ENCODE peak calls at places on chromosomes 16 and 17, in six cellular contexts. One of them, this sample, is unnamed.

GRCh38 chr17:72380737-72381136 is 259.9 kb downstream of the SOX9 start:
- DNase-seq in neural progenitor cell: no peak
- DNase-seq in SK-N-SH: peak; percentile 56
- DNase-seq in GM23338: no peak
- DNase-seq in GM23248: no peak
- DNase-seq in hepatocyte: no peak
- DNase-seq in this sample: no peak

GRCh38 chr16:8663192-8664089 is 11.0 kb upstream of the ABAT start:
- DNase-seq in neural progenitor cell: no peak
- DNase-seq in SK-N-SH: no peak
- DNase-seq in GM23338: no peak
- DNase-seq in GM23248: no peak
- DNase-seq in hepatocyte: no peak
- DNase-seq in this sample: no peak

GRCh38 chr17:2253362-2253761 is 50.2 kb downstream of the SMG6 start:
- DNase-seq in neural progenitor cell: no peak
- DNase-seq in SK-N-SH: no peak
- DNase-seq in GM23338: no peak
- DNase-seq in GM23248: no peak
- DNase-seq in hepatocyte: no peak
- DNase-seq in this sample: no peak

GRCh38 chr17:48335858-48336500 is 94.0 kb downstream of the SKAP1 start:
- DNase-seq in neural progenitor cell: peak; percentile 51
- DNase-seq in SK-N-SH: peak; percentile 34
- DNase-seq in GM23338: peak; percentile 64
- DNase-seq in GM23248: peak; percentile 54
- DNase-seq in hepatocyte: peak; percentile 54
- DNase-seq in this sample: peak; percentile 71

GRCh38 chr17:46790216-46790615 is 28.3 kb downstream of the WNT3 start:
- DNase-seq in neural progenitor cell: no peak
- DNase-seq in SK-N-SH: no peak
- DNase-seq in GM23338: peak; percentile 49
- DNase-seq in GM23248: no peak
- DNase-seq in hepatocyte: no peak
- DNase-seq in this sample: no peak

GRCh38 chr17:65388911-65389310 is 172.5 kb downstream of the AXIN2 start:
- DNase-seq in neural progenitor cell: no peak
- DNase-seq in SK-N-SH: no peak
- DNase-seq in GM23338: no peak
- DNase-seq in GM23248: peak; percentile 42
- DNase-seq in hepatocyte: no peak
- DNase-seq in this sample: no peak

GRCh38 chr16:22685162-22685830 is 128.7 kb upstream of the HS3ST2 start:
- DNase-seq in neural progenitor cell: no peak
- DNase-seq in SK-N-SH: no peak
- DNase-seq in GM23338: no peak
- DNase-seq in GM23248: peak; percentile 29
- DNase-seq in hepatocyte: peak; percentile 46
- DNase-seq in this sample: no peak

GRCh38 chr16:30186782-30187555 is 3.6 kb downstream of the CORO1A start:
- DNase-seq in neural progenitor cell: peak; percentile 74
- DNase-seq in SK-N-SH: peak; percentile 45
- DNase-seq in GM23338: peak; percentile 85
- DNase-seq in GM23248: peak; percentile 58
- DNase-seq in hepatocyte: peak; percentile 69
- DNase-seq in this sample: peak; percentile 82

GRCh38 chr17:61467416-61468262 is 15.4 kb downstream of the TBX4 start:
- DNase-seq in neural progenitor cell: peak; percentile 81
- DNase-seq in SK-N-SH: peak; percentile 76
- DNase-seq in GM23338: peak; percentile 79
- DNase-seq in GM23248: peak; percentile 43
- DNase-seq in hepatocyte: no peak
- DNase-seq in this sample: peak; percentile 52

GRCh38 chr16:85253127-85253941 is 141.1 kb upstream of the CIBAR2 start:
- DNase-seq in neural progenitor cell: peak; percentile 82
- DNase-seq in SK-N-SH: peak; percentile 93
- DNase-seq in GM23338: peak; percentile 80
- DNase-seq in GM23248: peak; percentile 49
- DNase-seq in hepatocyte: peak; percentile 70
- DNase-seq in this sample: peak; percentile 81

GRCh38 chr17:62727916-62728672 is 80.0 kb downstream of the MARCHF10 start:
- DNase-seq in neural progenitor cell: no peak
- DNase-seq in SK-N-SH: no peak
- DNase-seq in GM23338: peak; percentile 44
- DNase-seq in GM23248: no peak
- DNase-seq in hepatocyte: no peak
- DNase-seq in this sample: no peak

DNA sequence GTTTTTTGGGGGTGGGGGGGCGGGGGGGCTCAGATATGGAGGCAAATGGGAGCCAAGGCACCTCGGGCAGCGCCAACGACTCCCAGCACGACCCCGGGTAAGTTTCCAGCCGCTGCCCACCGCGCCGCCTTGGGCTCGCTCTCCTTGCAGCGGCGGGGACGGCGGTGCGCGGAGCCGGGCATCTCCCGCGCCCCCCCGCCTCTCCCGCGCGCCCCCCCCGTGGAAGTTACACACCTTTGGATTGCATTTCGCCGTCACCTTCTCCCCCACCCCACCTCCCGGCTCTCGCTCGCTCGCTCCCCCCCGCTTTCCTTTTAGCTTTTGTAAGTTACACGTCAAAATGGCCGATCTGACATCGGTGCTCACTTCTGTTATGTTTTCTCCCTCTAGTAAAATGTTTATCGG is 387 bp downstream of the MSI2 start:
- DNase-seq in neural progenitor cell: peak; percentile 52
- DNase-seq in SK-N-SH: no peak
- DNase-seq in GM23338: peak; percentile 51
- DNase-seq in GM23248: peak; percentile 59
- DNase-seq in hepatocyte: peak; percentile 62
- DNase-seq in this sample: peak; percentile 60
- TF ChIP-seq EZH2phosphoT487 in neural progenitor cell: no peak
- TF ChIP-seq EZH2phosphoT487 in SK-N-SH: no peak
- TF ChIP-seq EZH2phosphoT487 in GM23338: no peak
- TF ChIP-seq EZH2phosphoT487 in GM23248: no peak
- TF ChIP-seq EZH2phosphoT487 in hepatocyte: no peak
- TF ChIP-seq EZH2phosphoT487 in this sample: no peak

DNA sequence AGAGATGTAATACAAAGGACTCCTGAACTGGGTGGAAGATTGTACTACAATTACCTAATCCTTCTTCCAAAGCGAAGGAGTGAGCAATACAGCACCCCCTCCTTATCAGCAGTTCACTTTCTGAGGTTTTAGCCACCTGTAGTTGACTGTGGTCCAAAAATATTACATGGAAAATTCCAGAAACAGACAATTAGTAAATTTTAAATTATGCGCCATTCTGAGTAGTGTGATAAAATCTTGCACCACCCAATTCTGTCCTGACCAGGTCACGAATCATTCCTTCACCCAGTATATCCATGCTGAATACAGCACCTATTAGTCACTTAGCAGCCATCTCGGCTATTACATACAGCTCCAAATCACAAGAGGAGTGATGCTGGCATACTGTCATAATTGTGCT is 23.2 kb downstream of the VPS53 start:
- DNase-seq in neural progenitor cell: no peak
- DNase-seq in SK-N-SH: no peak
- DNase-seq in GM23338: no peak
- DNase-seq in GM23248: peak; percentile 93
- DNase-seq in hepatocyte: no peak
- DNase-seq in this sample: no peak
- TF ChIP-seq EZH2phosphoT487 in neural progenitor cell: no peak
- TF ChIP-seq EZH2phosphoT487 in SK-N-SH: no peak
- TF ChIP-seq EZH2phosphoT487 in GM23338: no peak
- TF ChIP-seq EZH2phosphoT487 in GM23248: no peak
- TF ChIP-seq EZH2phosphoT487 in hepatocyte: no peak
- TF ChIP-seq EZH2phosphoT487 in this sample: no peak

GRCh38 chr17:74954665-74955421 is 17.7 kb downstream of the HID1 start:
- DNase-seq in neural progenitor cell: no peak
- DNase-seq in SK-N-SH: peak; percentile 87
- DNase-seq in GM23338: no peak
- DNase-seq in GM23248: no peak
- DNase-seq in hepatocyte: no peak
- DNase-seq in this sample: peak; percentile 47

GRCh38 chr17:74956093-74956492 is 16.5 kb downstream of the HID1 start:
- DNase-seq in neural progenitor cell: no peak
- DNase-seq in SK-N-SH: no peak
- DNase-seq in GM23338: no peak
- DNase-seq in GM23248: no peak
- DNase-seq in hepatocyte: no peak
- DNase-seq in this sample: no peak

GRCh38 chr17:74960739-74961342 is 11.7 kb downstream of the HID1 start:
- DNase-seq in neural progenitor cell: peak; percentile 80
- DNase-seq in SK-N-SH: no peak
- DNase-seq in GM23338: peak; percentile 84
- DNase-seq in GM23248: peak; percentile 40
- DNase-seq in hepatocyte: peak; percentile 87
- DNase-seq in this sample: peak; percentile 90

GRCh38 chr17:74959826-74960738 is 12.5 kb downstream of the HID1 start:
- DNase-seq in neural progenitor cell: no peak
- DNase-seq in SK-N-SH: no peak
- DNase-seq in GM23338: no peak
- DNase-seq in GM23248: peak; percentile 75
- DNase-seq in hepatocyte: no peak
- DNase-seq in this sample: no peak

GRCh38 chr17:74957935-74958549 is 14.5 kb downstream of the HID1 start:
- DNase-seq in neural progenitor cell: peak; percentile 79
- DNase-seq in SK-N-SH: peak; percentile 96
- DNase-seq in GM23338: peak; percentile 87
- DNase-seq in GM23248: peak; percentile 56
- DNase-seq in hepatocyte: peak; percentile 73
- DNase-seq in this sample: peak; percentile 81
- TF ChIP-seq EZH2phosphoT487 in neural progenitor cell: no peak
- TF ChIP-seq EZH2phosphoT487 in SK-N-SH: no peak
- TF ChIP-seq EZH2phosphoT487 in GM23338: no peak
- TF ChIP-seq EZH2phosphoT487 in GM23248: no peak
- TF ChIP-seq EZH2phosphoT487 in hepatocyte: no peak
- TF ChIP-seq EZH2phosphoT487 in this sample: no peak

GRCh38 chr16:20253825-20254224 is 73.5 kb downstream of the GP2 start:
- DNase-seq in neural progenitor cell: no peak
- DNase-seq in SK-N-SH: no peak
- DNase-seq in GM23338: no peak
- DNase-seq in GM23248: no peak
- DNase-seq in hepatocyte: no peak
- DNase-seq in this sample: no peak

GRCh38 chr16:20259549-20259948 is 67.8 kb downstream of the GP2 start:
- DNase-seq in neural progenitor cell: no peak
- DNase-seq in SK-N-SH: no peak
- DNase-seq in GM23338: no peak
- DNase-seq in GM23248: no peak
- DNase-seq in hepatocyte: no peak
- DNase-seq in this sample: no peak

GRCh38 chr16:20255002-20255401 is 72.3 kb downstream of the GP2 start:
- DNase-seq in neural progenitor cell: no peak
- DNase-seq in SK-N-SH: no peak
- DNase-seq in GM23338: no peak
- DNase-seq in GM23248: no peak
- DNase-seq in hepatocyte: no peak
- DNase-seq in this sample: no peak

GRCh38 chr16:20260215-20261009 is 66.9 kb downstream of the GP2 start:
- DNase-seq in neural progenitor cell: no peak
- DNase-seq in SK-N-SH: no peak
- DNase-seq in GM23338: no peak
- DNase-seq in GM23248: no peak
- DNase-seq in hepatocyte: no peak
- DNase-seq in this sample: no peak

GRCh38 chr16:20257234-20257633 is 70.1 kb downstream of the GP2 start:
- DNase-seq in neural progenitor cell: no peak
- DNase-seq in SK-N-SH: no peak
- DNase-seq in GM23338: no peak
- DNase-seq in GM23248: no peak
- DNase-seq in hepatocyte: no peak
- DNase-seq in this sample: no peak
- TF ChIP-seq EZH2phosphoT487 in neural progenitor cell: no peak
- TF ChIP-seq EZH2phosphoT487 in SK-N-SH: no peak
- TF ChIP-seq EZH2phosphoT487 in GM23338: no peak
- TF ChIP-seq EZH2phosphoT487 in GM23248: no peak
- TF ChIP-seq EZH2phosphoT487 in hepatocyte: no peak
- TF ChIP-seq EZH2phosphoT487 in this sample: no peak

GRCh38 chr17:28407130-28407973 is 1.3 kb upstream of the SLC46A1 start:
- DNase-seq in neural progenitor cell: peak; percentile 27
- DNase-seq in SK-N-SH: no peak
- DNase-seq in GM23338: peak; percentile 68
- DNase-seq in GM23248: no peak
- DNase-seq in hepatocyte: peak; percentile 41
- DNase-seq in this sample: no peak

GRCh38 chr17:28405632-28406477 is at the start of gene SLC46A1:
- DNase-seq in neural progenitor cell: peak; percentile 68
- DNase-seq in SK-N-SH: peak; percentile 91
- DNase-seq in GM23338: peak; percentile 85
- DNase-seq in GM23248: peak; percentile 67
- DNase-seq in hepatocyte: peak; percentile 88
- DNase-seq in this sample: no peak

GRCh38 chr17:28407974-28408306 is 1.9 kb upstream of the SLC46A1 start:
- DNase-seq in neural progenitor cell: peak; percentile 30
- DNase-seq in SK-N-SH: no peak
- DNase-seq in GM23338: peak; percentile 85
- DNase-seq in GM23248: no peak
- DNase-seq in hepatocyte: no peak
- DNase-seq in this sample: no peak

GRCh38 chr17:28404812-28405570 is 1.0 kb downstream of the SLC46A1 start:
- DNase-seq in neural progenitor cell: no peak
- DNase-seq in SK-N-SH: peak; percentile 73
- DNase-seq in GM23338: peak; percentile 44
- DNase-seq in GM23248: peak; percentile 68
- DNase-seq in hepatocyte: no peak
- DNase-seq in this sample: no peak

DNA sequence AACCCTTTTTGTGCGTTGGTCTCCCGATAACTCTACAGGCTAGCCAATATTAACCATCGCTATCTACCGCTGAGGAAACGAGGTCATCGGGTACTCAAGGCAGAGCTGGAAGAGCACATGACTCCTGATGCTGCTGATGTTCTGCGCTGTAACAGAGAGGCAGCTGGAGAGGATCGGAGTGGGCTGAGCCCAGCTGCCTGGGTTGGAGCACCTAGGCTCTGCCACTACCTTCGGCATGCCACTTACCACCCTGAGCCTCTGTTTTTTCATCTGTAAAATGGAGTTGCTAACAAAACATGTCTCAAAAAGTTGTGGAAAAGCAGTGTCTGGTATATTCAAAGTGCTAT is 439 bp upstream of the SLC46A1 start:
- DNase-seq in neural progenitor cell: peak; percentile 27
- DNase-seq in SK-N-SH: peak; percentile 61
- DNase-seq in GM23338: peak; percentile 51
- DNase-seq in GM23248: peak; percentile 15
- DNase-seq in hepatocyte: peak; percentile 62
- DNase-seq in this sample: no peak
- TF ChIP-seq EZH2phosphoT487 in neural progenitor cell: no peak
- TF ChIP-seq EZH2phosphoT487 in SK-N-SH: no peak
- TF ChIP-seq EZH2phosphoT487 in GM23338: no peak
- TF ChIP-seq EZH2phosphoT487 in GM23248: no peak
- TF ChIP-seq EZH2phosphoT487 in hepatocyte: no peak
- TF ChIP-seq EZH2phosphoT487 in this sample: no peak

This sample was measured in OCI-LY7.